ENCODE peak calls at places on chromosomes 2 and 18, in nine cellular contexts. S, R, T, V, D, W, N, E and L are unnamed samples.

GRCh38 chr2:191927319-191927867 is 80.5 kb upstream of the CAVIN2 start:
- DNase-seq in T (no peak), R (no peak), V (no peak), N (peak; percentile 46), S (no peak), W (no peak), E (no peak), D (no peak), L (peak; percentile 84)

GRCh38 chr2:129923265-129924141 is 56.0 kb upstream of the RAB6C start:
- DNase-seq in N (no peak), E (peak; percentile 8), V (no peak), W (peak; percentile 75), D (peak; percentile 54), T (peak; percentile 39), S (no peak), R (no peak), L (peak; percentile 46)

GRCh38 chr2:223991611-223992010 is 34.3 kb downstream of the MRPL44 start:
- DNase-seq in V (no peak), W (no peak), R (no peak), D (no peak), E (no peak), S (no peak), T (no peak), N (no peak), L (no peak)

GRCh38 chr2:219142329-219142728 is 18.3 kb downstream of the NHEJ1 start:
- DNase-seq in N (no peak), S (no peak), R (no peak), E (no peak), T (no peak), D (no peak), W (no peak), V (no peak), L (peak; percentile 61)

GRCh38 chr18:74715306-74715705 is 117.6 kb downstream of the ZNF407 start:
- DNase-seq in S (no peak), W (no peak), D (no peak), V (no peak), E (no peak), T (no peak), R (no peak), N (no peak), L (no peak)

GRCh38 chr18:54279477-54280205 is 10.3 kb downstream of the POLI start:
- DNase-seq in E (no peak), V (no peak), W (no peak), D (no peak), R (no peak), T (no peak), S (no peak), N (no peak), L (no peak)

GRCh38 chr18:12518326-12518725 is 110.6 kb downstream of the PRELID3A start:
- DNase-seq in D (no peak), E (no peak), V (no peak), W (no peak), N (no peak), R (no peak), S (no peak), T (no peak), L (peak; percentile 44)

GRCh38 chr2:102080451-102081054 is 62.0 kb upstream of the IL1R1 start:
- DNase-seq in N (no peak), S (no peak), R (no peak), V (no peak), T (no peak), W (no peak), D (no peak), E (no peak), L (peak; percentile 28)

GRCh38 chr2:56008661-56009411 is 85.3 kb upstream of the EFEMP1 start:
- DNase-seq in R (no peak), W (peak; percentile 87), S (no peak), T (peak; percentile 82), E (no peak), N (peak; percentile 70), D (peak; percentile 53), V (no peak), L (peak; percentile 55)

GRCh38 chr2:117771969-117772630 is 42.4 kb upstream of the DDX18 start:
- DNase-seq in T (no peak), R (no peak), D (no peak), V (no peak), S (no peak), N (no peak), W (peak; percentile 7), E (no peak), L (peak; percentile 40)